ENCODE peak calls at places on chromosomes 5 and 9, in ten cellular contexts. E is prostate gland, Q is lung, P is left ventricle myocardium inferior, X is gastrocnemius medialis, Y is neural progenitor cell, I is body of pancreas, G is Peyer's patch, J is BJ, O is IMR-90. A is an unnamed sample. For H3K36me3, the result is how much of the 10 kb centered on the place peaks cover.

GRCh38 chr5:149345892-149346222 is 558 bp downstream of the GRPEL2 start:
- DNase-seq in E (no peak), Q (no peak), P (no peak), X (no peak), Y (peak), I (no peak), G (no peak), J (no peak), O (peak), A (no peak)

GRCh38 chr9:74824654-74825053 is 63.1 kb downstream of the TRPM6 start:
- DNase-seq in E (peak), Q (no peak), P (no peak), X (no peak), Y (no peak), I (peak), G (peak), J (no peak), O (no peak), A (no peak)

GRCh38 chr9:130535818-130536521 is 43.4 kb upstream of the FUBP3 start:
- DNase-seq in E (peak), Q (no peak), P (peak), X (no peak), Y (peak), I (no peak), G (no peak), J (peak), O (peak), A (peak)

GRCh38 chr9:137804908-137805356 is 72.7 kb upstream of the CACNA1B start:
- DNase-seq in E (no peak), Q (no peak), P (no peak), X (no peak), Y (no peak), I (no peak), G (no peak), J (no peak), O (peak), A (no peak)

GRCh38 chr9:107707915-107708441 is 218.4 kb upstream of the KLF4 start:
- DNase-seq in E (no peak), Q (no peak), P (no peak), X (no peak), Y (no peak), I (no peak), G (no peak), J (no peak), O (peak), A (no peak)

GRCh38 chr5:12182988-12183387 is 278.7 kb upstream of the CTNND2 start:
- DNase-seq in E (no peak), Q (no peak), P (no peak), X (no peak), Y (no peak), I (no peak), G (no peak), J (no peak), O (no peak), A (no peak)

GRCh38 chr9:129027224-129027684 is 877 bp downstream of the SH3GLB2 start:
- DNase-seq in E (no peak), Q (no peak), P (no peak), X (no peak), Y (no peak), I (no peak), G (no peak), J (no peak), O (no peak), A (no peak)

GRCh38 chr9:89154651-89155336 is 23.8 kb downstream of the SHC3 start:
- DNase-seq in E (no peak), Q (no peak), P (no peak), X (no peak), Y (no peak), I (no peak), G (no peak), J (peak), O (peak), A (no peak)

GRCh38 chr9:37197158-37198033 is 77.0 kb downstream of the ZCCHC7 start:
- DNase-seq in E (no peak), Q (no peak), P (no peak), X (no peak), Y (peak), I (no peak), G (peak), J (no peak), O (peak), A (peak)

GRCh38 chr5:179749857-179750508 is 17.4 kb downstream of the MAML1 start:
- DNase-seq in E (no peak), Q (no peak), P (no peak), X (no peak), Y (no peak), I (no peak), G (peak), J (no peak), O (no peak), A (no peak)

GRCh38 chr9:97487107-97487506 is 14.4 kb upstream of the TMOD1 start:
- DNase-seq in E (no peak), Q (no peak), P (no peak), X (no peak), Y (no peak), I (no peak), G (no peak), J (no peak), O (peak), A (no peak)

GRCh38 chr5:170438581-170438980 is 49.4 kb upstream of the KCNMB1 start:
- DNase-seq in E (no peak), Q (no peak), P (no peak), X (no peak), Y (no peak), I (no peak), G (no peak), J (no peak), O (no peak), A (no peak)

GRCh38 chr9:99303177-99303576 is 81.1 kb downstream of the SEC61B start:
- DNase-seq in E (no peak), Q (no peak), P (no peak), X (no peak), Y (no peak), I (no peak), G (no peak), J (no peak), O (no peak), A (no peak)

GRCh38 chr5:178434851-178435250 is 155.3 kb downstream of the COL23A1 start:
- DNase-seq in E (no peak), Q (no peak), P (peak), X (peak), Y (peak), I (no peak), G (no peak), J (no peak), O (no peak), A (peak)

GRCh38 chr5:95884021-95884333 is 61.5 kb upstream of the GLRX start:
- DNase-seq in E (no peak), Q (no peak), P (no peak), X (peak), Y (no peak), I (no peak), G (no peak), J (no peak), O (peak), A (no peak)

GRCh38 chr9:82109626-82110025 is 121.1 kb downstream of the SPATA31D1 start:
- DNase-seq in E (no peak), Q (no peak), P (no peak), X (no peak), Y (no peak), I (no peak), G (no peak), J (no peak), O (no peak), A (no peak)

GRCh38 chr5:81854915-81855314 is 104.0 kb upstream of the SSBP2 start:
- DNase-seq in E (no peak), Q (no peak), P (no peak), X (no peak), Y (no peak), I (no peak), G (no peak), J (no peak), O (no peak), A (no peak)

GRCh38 chr5:56142233-56142619 is 90.9 kb downstream of the ANKRD55 start:
- DNase-seq in E (no peak), Q (no peak), P (no peak), X (no peak), Y (peak), I (no peak), G (no peak), J (no peak), O (no peak), A (no peak)

GRCh38 chr9:18124760-18125159 is 349.2 kb upstream of the ADAMTSL1 start:
- DNase-seq in E (no peak), Q (no peak), P (no peak), X (no peak), Y (no peak), I (no peak), G (no peak), J (peak), O (peak), A (no peak)

GRCh38 chr9:77014597-77015263 is 4.7 kb upstream of the FOXB2 start:
- DNase-seq in E (no peak), Q (no peak), P (no peak), X (no peak), Y (peak), I (no peak), G (no peak), J (no peak), O (no peak), A (no peak)

GRCh38 chr9:14271078-14271673 is 42.8 kb downstream of the NFIB start:
- DNase-seq in E (peak), Q (peak), P (peak), X (peak), Y (peak), I (peak), G (peak), J (no peak), O (peak), A (peak)

GRCh38 chr5:115962565-115963402 is 509 bp downstream of the LVRN start:
- DNase-seq in E (no peak), Q (no peak), P (no peak), X (peak), Y (peak), I (peak), G (peak), J (no peak), O (no peak), A (peak)

GRCh38 chr9:127589955-127590370 is 22.1 kb upstream of the STXBP1 start:
- DNase-seq in E (peak), Q (peak), P (no peak), X (peak), Y (peak), I (peak), G (peak), J (no peak), O (peak), A (peak)

GRCh38 chr5:95241635-95242034 is 43.3 kb downstream of the MCTP1 start:
- DNase-seq in E (no peak), Q (no peak), P (no peak), X (no peak), Y (no peak), I (no peak), G (no peak), J (no peak), O (no peak), A (no peak)

GRCh38 chr5:172602712-172603289 is 38.3 kb upstream of the NEURL1B start:
- DNase-seq in E (no peak), Q (no peak), P (no peak), X (no peak), Y (no peak), I (no peak), G (no peak), J (no peak), O (no peak), A (no peak)

GRCh38 chr9:3863114-3863528 is 337.3 kb upstream of the RFX3 start:
- DNase-seq in E (no peak), Q (no peak), P (no peak), X (peak), Y (no peak), I (no peak), G (no peak), J (peak), O (peak), A (no peak)

GRCh38 chr9:36559036-36559695 is 13.5 kb upstream of the MELK start:
- DNase-seq in E (no peak), Q (no peak), P (no peak), X (no peak), Y (no peak), I (no peak), G (no peak), J (no peak), O (peak), A (no peak)

GRCh38 chr5:25516136-25516535 is 871.4 kb upstream of the CDH10 start:
- DNase-seq in E (no peak), Q (no peak), P (no peak), X (no peak), Y (no peak), I (no peak), G (no peak), J (no peak), O (no peak), A (peak)

GRCh38 chr9:107019216-107019615 is 156.2 kb downstream of the ZNF462 start:
- DNase-seq in E (no peak), Q (no peak), P (no peak), X (no peak), Y (no peak), I (no peak), G (no peak), J (peak), O (peak), A (no peak)

GRCh38 chr9:112751059-112751795 is 667 bp downstream of the SNX30 start:
- DNase-seq in E (peak), Q (peak), P (peak), X (peak), Y (peak), I (peak), G (peak), J (no peak), O (peak), A (peak)

GRCh38 chr5:43432486-43433365 is 20.5 kb upstream of the CCL28 start:
- DNase-seq in E (peak), Q (peak), P (peak), X (peak), Y (no peak), I (peak), G (peak), J (peak), O (peak), A (no peak)

GRCh38 chr5:172245823-172246222 is 37.7 kb downstream of the UBTD2 start:
- DNase-seq in E (no peak), Q (no peak), P (no peak), X (no peak), Y (no peak), I (no peak), G (no peak), J (no peak), O (no peak), A (no peak)

GRCh38 chr9:72524820-72525539 is 3.6 kb downstream of the TMC1 start:
- DNase-seq in E (peak), Q (no peak), P (no peak), X (peak), Y (peak), I (peak), G (peak), J (peak), O (peak), A (no peak)

GRCh38 chr9:127143920-127144465 is 21.6 kb upstream of the ANGPTL2 start:
- DNase-seq in E (no peak), Q (peak), P (no peak), X (no peak), Y (no peak), I (no peak), G (no peak), J (no peak), O (no peak), A (no peak)

GRCh38 chr5:54644226-54644625 is 126.7 kb downstream of the SNX18 start:
- DNase-seq in E (no peak), Q (no peak), P (no peak), X (no peak), Y (no peak), I (no peak), G (no peak), J (no peak), O (peak), A (no peak)

GRCh38 chr9:97531750-97532383 is 30.4 kb downstream of the TMOD1 start:
- DNase-seq in E (no peak), Q (no peak), P (no peak), X (peak), Y (no peak), I (no peak), G (no peak), J (no peak), O (peak), A (no peak)

GRCh38 chr9:92094655-92095054 is 20.6 kb downstream of the SPTLC1 start:
- DNase-seq in E (no peak), Q (no peak), P (no peak), X (no peak), Y (no peak), I (no peak), G (no peak), J (no peak), O (peak), A (no peak)

GRCh38 chr5:37786855-37787254 is 53.0 kb downstream of the GDNF start:
- DNase-seq in E (no peak), Q (no peak), P (no peak), X (no peak), Y (no peak), I (no peak), G (no peak), J (no peak), O (peak), A (no peak)

GRCh38 chr9:124180557-124180956 is 77.2 kb upstream of the NEK6 start:
- DNase-seq in E (no peak), Q (no peak), P (peak), X (peak), Y (no peak), I (peak), G (peak), J (no peak), O (peak), A (peak)

DNA sequence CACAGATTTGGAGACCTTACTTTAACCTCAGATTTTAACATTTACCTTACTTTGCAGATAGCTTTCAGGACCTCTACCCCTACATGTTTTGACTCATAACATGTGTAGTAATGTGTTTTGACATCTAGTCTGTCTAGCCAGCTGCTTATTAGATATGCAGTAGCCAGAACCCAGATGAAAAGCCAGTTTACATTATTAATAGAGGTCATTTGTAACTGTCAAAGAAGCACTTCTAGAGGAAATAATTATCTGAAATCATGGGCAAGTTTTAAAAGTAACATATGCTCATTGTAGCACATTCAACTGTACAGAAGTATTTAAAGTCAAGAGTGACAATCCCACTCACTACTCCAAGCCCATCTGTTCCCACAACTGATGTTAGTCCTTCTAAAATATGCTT is 71.9 kb upstream of the NIPAL4 start:
- DNase-seq in E (no peak), Q (no peak), P (no peak), X (no peak), Y (no peak), I (no peak), G (no peak), J (no peak), O (peak), A (no peak)
- H3K36me3 ChIP-seq in E (under half), Q (under half), P (under half), X (under half), Y (under half), I (under half), G (under half), J (under half), O (under half), A (under half)

GRCh38 chr5:151142933-151143332 is 14.6 kb downstream of the ANXA6 start:
- DNase-seq in E (no peak), Q (no peak), P (no peak), X (no peak), Y (no peak), I (no peak), G (no peak), J (no peak), O (no peak), A (no peak)

GRCh38 chr5:151139015-151139414 is 18.6 kb downstream of the ANXA6 start:
- DNase-seq in E (no peak), Q (no peak), P (no peak), X (no peak), Y (no peak), I (no peak), G (no peak), J (no peak), O (no peak), A (no peak)

GRCh38 chr5:151141535-151141934 is 16.0 kb downstream of the ANXA6 start:
- DNase-seq in E (no peak), Q (no peak), P (peak), X (peak), Y (peak), I (no peak), G (peak), J (no peak), O (peak), A (no peak)

GRCh38 chr5:151139646-151140045 is 17.9 kb downstream of the ANXA6 start:
- DNase-seq in E (no peak), Q (no peak), P (no peak), X (no peak), Y (no peak), I (no peak), G (no peak), J (no peak), O (no peak), A (no peak)

GRCh38 chr5:151140686-151141459 is 16.7 kb downstream of the ANXA6 start:
- DNase-seq in E (no peak), Q (no peak), P (no peak), X (no peak), Y (no peak), I (no peak), G (no peak), J (no peak), O (no peak), A (no peak)
- H3K4me3 ChIP-seq in E (no peak), Q (no peak), P (peak), X (no peak), Y (no peak), I (no peak), G (no peak), J (no peak), O (no peak), A (no peak)

GRCh38 chr9:114914139-114914538 is 16.3 kb downstream of the TNFSF8 start:
- DNase-seq in E (no peak), Q (no peak), P (no peak), X (no peak), Y (peak), I (no peak), G (no peak), J (no peak), O (peak), A (no peak)
- TF ChIP-seq CTCF in E (no peak), Q (no peak), P (peak), X (no peak), Y (peak), I (no peak), G (peak), J (peak), O (peak), A (no peak)

DNA sequence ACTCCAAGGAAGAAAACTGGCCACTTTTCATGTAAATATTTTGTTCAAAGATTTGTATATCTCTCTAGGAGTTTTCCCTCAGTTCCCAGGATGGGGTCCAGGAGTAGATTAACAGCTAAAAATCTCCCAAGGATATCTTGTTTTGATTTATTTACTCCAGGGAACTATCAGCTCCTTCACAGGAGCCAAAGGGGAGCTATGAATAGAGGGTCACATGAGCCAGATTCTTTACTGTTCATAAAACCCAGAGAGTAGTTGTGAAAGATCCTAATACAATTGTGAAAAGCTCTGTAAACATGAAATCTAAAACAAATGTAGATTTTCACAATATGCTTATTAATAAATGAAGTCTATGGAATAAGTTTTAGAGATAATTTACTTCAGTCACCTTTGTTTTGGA is 16.9 kb downstream of the DIMT1 start:
- DNase-seq in E (no peak), Q (no peak), P (no peak), X (no peak), Y (no peak), I (no peak), G (no peak), J (no peak), O (peak), A (no peak)
- H3K36me3 ChIP-seq in E (under half), Q (under half), P (half or more), X (half or more), Y (under half), I (under half), G (under half), J (under half), O (under half), A (half or more)

DNA sequence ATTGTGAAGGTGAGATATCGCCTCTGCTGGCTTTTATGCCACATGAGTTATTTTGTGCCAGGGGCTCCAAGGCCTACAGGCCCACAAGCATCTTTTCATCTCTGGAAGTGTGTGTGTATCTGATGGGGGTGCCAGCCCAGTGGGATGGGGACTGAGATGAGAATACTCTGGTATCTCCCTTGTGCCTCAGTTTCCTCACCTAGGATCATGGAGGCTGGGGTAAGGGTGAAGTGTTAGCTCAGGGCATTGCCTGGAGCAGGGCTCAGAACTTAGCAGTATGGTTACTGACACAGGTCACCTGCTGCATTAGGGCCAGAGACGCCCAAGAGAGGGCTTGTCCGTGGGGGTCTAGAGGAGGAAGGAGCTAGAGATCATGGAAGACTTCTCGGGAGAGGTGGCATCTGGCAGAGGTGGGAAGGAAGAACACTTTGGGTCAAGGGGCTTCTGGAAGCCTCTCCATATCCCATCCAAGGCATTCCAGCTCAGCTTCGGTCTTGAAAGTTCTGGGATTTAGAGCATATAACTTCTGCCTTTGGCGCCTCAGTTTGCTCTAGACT is 755 bp upstream of the WNK2 start:
- DNase-seq in E (no peak), Q (no peak), P (no peak), X (no peak), Y (no peak), I (peak), G (no peak), J (no peak), O (no peak), A (no peak)
- H3K4me3 ChIP-seq in E (peak), Q (no peak), P (peak), X (peak), Y (peak), I (no peak), G (peak), J (no peak), O (no peak), A (peak)

GRCh38 chr5:117326997-117327396 is 752.4 kb upstream of the SEMA6A start:
- DNase-seq in E (no peak), Q (no peak), P (no peak), X (no peak), Y (no peak), I (no peak), G (no peak), J (no peak), O (no peak), A (no peak)
- TF ChIP-seq CTCF in E (no peak), Q (no peak), P (no peak), X (no peak), Y (peak), I (no peak), G (no peak), J (no peak), O (no peak), A (peak)

A was measured in BE2C.